ENCODE peak calls at places on chromosome 1, in six cellular contexts. R, H, S, Y, B and D are unnamed samples.

GRCh38 chr1:113021430-113022085 is 51.4 kb upstream of the LRIG2 start:
- DNase-seq in H (peak), S (no peak), R (no peak), B (peak), Y (no peak), D (no peak)

GRCh38 chr1:56045062-56045461 is 534.3 kb downstream of the PLPP3 start:
- DNase-seq in S (no peak), B (no peak), H (no peak), Y (no peak), R (no peak), D (peak)

GRCh38 chr1:159985456-159985855 is 31.4 kb upstream of the SLAMF9 start:
- DNase-seq in B (no peak), R (no peak), H (no peak), Y (no peak), S (no peak), D (no peak)

GRCh38 chr1:200099040-200099439 is 71.5 kb downstream of the NR5A2 start:
- DNase-seq in H (no peak), B (peak), Y (no peak), R (no peak), S (no peak), D (peak)

GRCh38 chr1:229596961-229597699 is 28.8 kb downstream of the TAF5L start:
- DNase-seq in Y (peak), B (peak), S (no peak), H (peak), R (peak), D (no peak)

GRCh38 chr1:107326823-107327445 is 186.1 kb downstream of the NTNG1 start:
- DNase-seq in R (no peak), Y (no peak), B (peak), S (no peak), H (no peak), D (no peak)

GRCh38 chr1:22749919-22750670 is 39.5 kb downstream of the EPHB2 start:
- DNase-seq in B (peak), S (peak), Y (peak), H (peak), R (peak), D (peak)

GRCh38 chr1:157566484-157567300 is 14.4 kb upstream of the FCRL5 start:
- DNase-seq in B (no peak), Y (no peak), R (no peak), S (no peak), H (no peak), D (peak)

GRCh38 chr1:51218570-51218969 is 17.5 kb upstream of the RNF11 start:
- DNase-seq in H (no peak), R (no peak), S (no peak), Y (no peak), B (no peak), D (no peak)

GRCh38 chr1:167401260-167401873 is 117.0 kb downstream of the CD247 start:
- DNase-seq in B (peak), S (peak), R (peak), Y (no peak), H (peak), D (peak)

GRCh38 chr1:172220376-172220775 is 200.1 kb upstream of the C1orf105 start:
- DNase-seq in B (no peak), S (no peak), R (no peak), Y (no peak), H (no peak), D (no peak)

GRCh38 chr1:167409183-167409582 is 109.1 kb downstream of the CD247 start:
- DNase-seq in R (no peak), B (no peak), S (no peak), Y (no peak), H (no peak), D (peak)

GRCh38 chr1:57341721-57342120 is 82.1 kb downstream of the DAB1 start:
- DNase-seq in H (no peak), Y (no peak), S (no peak), B (no peak), R (no peak), D (no peak)

GRCh38 chr1:157363660-157364140 is 188.6 kb downstream of the FCRL5 start:
- DNase-seq in B (peak), R (peak), S (peak), Y (no peak), H (peak), D (peak)

GRCh38 chr1:68104155-68104554 is 53.7 kb upstream of the DIRAS3 start:
- DNase-seq in B (no peak), H (peak), R (no peak), Y (no peak), S (peak), D (no peak)

GRCh38 chr1:184533049-184533448 is 146.2 kb downstream of the C1orf21 start:
- DNase-seq in S (no peak), Y (no peak), R (no peak), H (no peak), B (no peak), D (peak)

GRCh38 chr1:181514298-181515290 is 31.3 kb downstream of the CACNA1E start:
- DNase-seq in H (no peak), S (no peak), R (no peak), B (no peak), Y (no peak), D (peak)
- TF ChIP-seq CTCF in H (no peak), S (no peak), R (no peak), B (no peak), Y (no peak), D (no peak)

DNA sequence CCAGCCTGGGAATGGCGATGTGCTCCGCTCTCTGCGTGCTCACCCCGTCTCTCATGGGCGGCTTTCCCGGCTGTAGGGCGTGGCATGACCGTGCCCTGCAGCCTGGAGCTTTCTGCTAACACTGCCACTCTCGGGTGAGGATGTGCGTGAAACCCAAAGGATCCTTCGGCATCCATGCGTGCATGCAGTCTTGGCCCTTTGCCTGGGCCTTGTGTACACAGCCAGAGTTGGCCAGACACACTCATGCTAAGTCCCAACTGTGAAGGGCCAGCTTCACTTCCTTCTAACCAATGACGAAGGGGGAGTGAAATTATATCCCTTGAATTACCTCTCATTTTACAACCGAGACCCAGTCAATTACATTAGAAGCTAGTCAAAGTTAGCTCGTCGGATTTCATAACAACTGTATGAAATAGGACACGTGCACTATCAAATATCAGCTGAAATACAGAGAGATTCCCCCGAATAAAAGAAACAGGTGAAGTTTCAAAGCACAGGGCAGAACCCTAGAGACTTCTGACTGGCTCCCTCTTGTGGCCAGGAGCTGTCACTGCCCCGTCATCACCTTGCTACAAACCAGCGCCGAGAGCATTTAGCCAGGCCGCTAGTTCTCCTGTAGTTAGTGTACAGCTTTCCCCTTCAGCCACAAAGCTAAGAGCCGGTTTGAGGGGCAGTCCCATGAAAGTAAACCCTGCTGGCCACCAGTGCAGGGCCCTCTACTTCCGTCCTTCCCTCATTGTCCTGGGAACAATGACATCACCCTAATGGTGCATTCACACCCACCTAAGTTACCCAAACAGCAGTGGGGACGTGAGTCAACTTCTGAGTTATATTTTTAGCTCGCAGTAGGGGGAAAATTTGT is 63.4 kb upstream of the COA6 start:
- DNase-seq in S (peak), Y (no peak), R (peak), H (peak), B (peak), D (peak)
- H3K4me3 ChIP-seq in S (no peak), Y (no peak), R (peak), H (no peak), B (no peak), D (no peak)

GRCh38 chr1:207089627-207090265 is 1.1 kb downstream of the C4BPB start:
- DNase-seq in Y (no peak), H (peak), S (no peak), B (no peak), R (no peak), D (no peak)
- TF ChIP-seq CTCF in Y (no peak), H (no peak), S (no peak), B (no peak), R (no peak), D (no peak)

DNA sequence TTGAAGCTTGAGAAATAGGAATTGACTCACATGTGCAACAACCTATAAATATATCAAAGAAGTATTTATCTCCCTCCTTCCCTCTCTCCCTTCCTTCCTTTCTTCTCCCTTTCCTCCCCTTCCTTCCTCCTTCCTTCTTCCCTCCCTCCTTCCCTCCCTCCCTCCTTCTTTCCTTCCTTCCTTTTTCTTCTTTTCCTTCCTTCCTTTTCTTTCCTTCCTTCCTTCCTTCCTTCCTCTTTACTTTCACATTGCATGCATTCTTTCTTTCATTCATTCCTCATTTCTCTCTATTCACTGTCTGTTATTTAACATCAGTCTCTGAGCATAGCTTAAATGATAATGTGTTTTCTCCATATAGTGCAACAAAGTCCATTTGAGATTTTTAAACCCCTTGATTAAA is 214.2 kb downstream of the CHRM3 start:
- DNase-seq in S (no peak), R (no peak), Y (no peak), H (no peak), B (no peak), D (no peak)
- H3K4me3 ChIP-seq in S (no peak), R (no peak), Y (no peak), H (no peak), B (no peak), D (no peak)

GRCh38 chr1:246647113-246647512 is 77.1 kb upstream of the SCCPDH start:
- DNase-seq in S (no peak), Y (no peak), H (peak), R (no peak), B (peak), D (no peak)
- TF ChIP-seq CTCF in S (peak), Y (peak), H (peak), R (no peak), B (peak), D (no peak)

GRCh38 chr1:31482478-31483011 is 69.5 kb downstream of the SERINC2 start:
- DNase-seq in H (no peak), S (no peak), B (no peak), Y (no peak), R (no peak), D (no peak)

GRCh38 chr1:31483012-31483946 is 70.3 kb downstream of the SERINC2 start:
- DNase-seq in H (peak), R (peak), S (no peak), Y (peak), B (peak), D (peak)

GRCh38 chr1:31488528-31488927 is 75.5 kb downstream of the SERINC2 start:
- DNase-seq in Y (no peak), H (no peak), R (no peak), B (no peak), S (no peak), D (no peak)

GRCh38 chr1:31487894-31488293 is 74.9 kb downstream of the SERINC2 start:
- DNase-seq in B (no peak), H (no peak), Y (no peak), S (no peak), R (no peak), D (no peak)

GRCh38 chr1:31487143-31487542 is 74.1 kb downstream of the SERINC2 start:
- DNase-seq in R (no peak), H (peak), S (no peak), B (no peak), Y (no peak), D (no peak)
- H3K4me3 ChIP-seq in R (no peak), H (no peak), S (no peak), B (no peak), Y (no peak), D (no peak)

DNA sequence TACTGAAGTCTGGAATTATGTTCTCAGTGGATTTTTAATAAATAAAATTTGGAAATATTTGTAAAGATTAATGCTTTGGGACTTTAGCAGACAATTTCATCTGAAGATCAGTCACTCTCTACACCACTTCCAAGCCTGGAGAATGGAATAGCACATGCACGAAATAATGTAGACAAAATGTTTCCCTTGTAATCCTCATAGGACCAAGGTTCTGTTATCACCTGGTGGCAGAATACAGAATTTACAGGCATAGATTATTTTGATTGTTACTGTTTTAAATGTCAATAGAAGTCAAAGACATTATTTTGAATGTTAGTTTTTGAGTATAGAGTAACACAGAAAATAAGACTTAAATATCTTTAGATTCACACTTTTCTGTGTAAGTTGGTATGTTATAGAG is 9.1 kb upstream of the ELAVL4 start:
- DNase-seq in H (no peak), Y (no peak), S (no peak), B (no peak), R (no peak), D (no peak)
- TF ChIP-seq CTCF in H (no peak), Y (no peak), S (no peak), B (no peak), R (no peak), D (no peak)

DNA sequence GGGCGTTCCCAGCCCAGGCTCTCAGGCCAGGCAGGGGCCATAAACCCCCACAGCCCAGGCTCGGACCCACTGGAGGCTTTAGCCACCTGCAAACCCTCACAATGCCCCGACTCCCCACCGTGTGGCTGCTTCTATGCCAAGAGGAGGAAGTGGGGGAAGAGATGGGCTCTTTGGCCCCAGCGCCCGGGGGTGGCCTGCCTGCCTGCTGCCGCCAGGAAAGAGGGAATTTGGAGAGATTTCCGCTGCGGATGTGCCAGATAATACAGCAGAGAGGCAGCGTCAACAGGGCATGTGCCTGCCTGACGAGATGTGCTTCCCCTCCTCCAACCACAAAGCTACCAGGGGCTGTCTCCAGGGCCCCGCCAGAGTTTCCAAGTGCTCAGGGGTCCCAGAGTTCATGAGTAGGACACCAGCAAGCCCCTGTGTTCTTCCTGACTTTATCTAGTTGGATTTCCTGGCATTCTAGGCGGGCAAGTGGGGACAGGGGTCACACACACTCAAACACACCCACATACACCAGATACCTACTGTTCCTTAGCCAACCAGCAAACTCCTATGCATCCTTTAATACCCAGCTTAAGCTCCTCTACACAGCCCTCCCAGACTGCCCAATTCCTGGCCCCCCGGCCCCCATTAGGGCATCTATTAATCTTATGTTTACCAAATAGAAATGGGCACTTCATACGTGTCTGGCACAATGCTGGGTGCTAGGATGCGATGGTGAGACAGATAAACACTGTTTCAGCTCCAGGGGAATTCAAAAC is 14.1 kb downstream of the EPHA2 start:
- DNase-seq in Y (no peak), S (peak), R (peak), H (peak), B (peak), D (no peak)
- H3K4me3 ChIP-seq in Y (no peak), S (no peak), R (no peak), H (no peak), B (no peak), D (no peak)

GRCh38 chr1:152495066-152495675 is 15.4 kb upstream of the LCE5A start:
- DNase-seq in S (peak), R (no peak), H (no peak), Y (no peak), B (peak), D (peak)
- TF ChIP-seq CTCF in S (peak), R (peak), H (peak), Y (no peak), B (peak), D (peak)